ENCODE peak calls at places on chromosome 12, in nine cellular contexts. R is H1, E is PC-3, P is astrocyte, C is neural progenitor cell, N is GM23248, K is fibroblast of lung, U is endothelial cell of umbilical vein, Z is GM23338. D is an unnamed sample. For H3K4me1, the result is how much of the 10 kb centered on the place peaks cover.

GRCh38 chr12:121238086-121238485 is 28.2 kb downstream of the P2RX4 start:
- DNase-seq in E (no peak), C (no peak), R (no peak), N (no peak), K (no peak), Z (no peak), P (no peak), U (no peak), D (no peak)

GRCh38 chr12:104515899-104516298 is 59.2 kb downstream of the CHST11 start:
- DNase-seq in R (no peak), P (no peak), N (no peak), Z (no peak), U (no peak), K (no peak), E (no peak), C (no peak), D (no peak)

GRCh38 chr12:77325505-77325904 is 260.1 kb upstream of the E2F7 start:
- DNase-seq in N (peak), R (peak), C (peak), Z (peak), U (no peak), K (no peak), E (no peak), P (no peak), D (no peak)

GRCh38 chr12:54959291-54960018 is 25.1 kb downstream of the TESPA1 start:
- DNase-seq in C (no peak), U (no peak), K (no peak), Z (no peak), P (no peak), E (peak), N (no peak), R (no peak), D (no peak)

GRCh38 chr12:121461048-121461447 is 61.1 kb downstream of the RNF34 start:
- DNase-seq in E (no peak), Z (no peak), P (no peak), N (no peak), U (no peak), K (no peak), R (no peak), C (no peak), D (no peak)

GRCh38 chr12:39920647-39921046 is 185.2 kb downstream of the SLC2A13 start:
- DNase-seq in C (no peak), N (no peak), E (no peak), U (no peak), K (no peak), P (no peak), Z (no peak), R (no peak), D (no peak)

GRCh38 chr12:117881517-117881916 is 87.3 kb downstream of the KSR2 start:
- DNase-seq in R (no peak), P (no peak), K (no peak), N (no peak), E (no peak), Z (no peak), U (no peak), C (no peak), D (no peak)

GRCh38 chr12:96471368-96472040 is 17.9 kb upstream of the CFAP54 start:
- DNase-seq in P (peak), N (peak), E (peak), R (no peak), C (no peak), K (peak), U (peak), Z (no peak), D (peak)

GRCh38 chr12:114692558-114693531 is 8.9 kb upstream of the TBX3 start:
- DNase-seq in R (peak), P (no peak), N (peak), C (peak), U (no peak), K (peak), E (peak), Z (peak), D (peak)

GRCh38 chr12:112418248-112418595 is 525 bp upstream of the PTPN11 start:
- DNase-seq in R (no peak), K (no peak), C (no peak), N (peak), Z (no peak), U (no peak), P (no peak), E (no peak), D (no peak)

GRCh38 chr12:124687695-124688301 is 120.4 kb upstream of the NCOR2 start:
- DNase-seq in U (peak), R (no peak), K (peak), N (peak), E (no peak), C (peak), P (no peak), Z (no peak), D (no peak)

GRCh38 chr12:130339946-130340345 is 2.3 kb downstream of the PIWIL1 start:
- DNase-seq in R (no peak), Z (no peak), C (no peak), P (no peak), E (peak), K (no peak), U (no peak), N (no peak), D (no peak)

GRCh38 chr12:16573652-16574077 is 32.3 kb downstream of the LMO3 start:
- DNase-seq in Z (peak), P (no peak), R (no peak), N (no peak), U (no peak), K (peak), C (peak), E (no peak), D (no peak)

GRCh38 chr12:51846911-51847829 is 1.3 kb downstream of the FIGNL2 start:
- DNase-seq in U (peak), N (peak), C (peak), Z (peak), E (no peak), R (peak), K (no peak), P (no peak), D (no peak)

GRCh38 chr12:113030875-113031525 is 25.5 kb upstream of the DTX1 start:
- DNase-seq in E (peak), N (peak), Z (peak), C (peak), R (peak), U (peak), K (peak), P (peak), D (peak)

GRCh38 chr12:47818007-47818376 is 1.7 kb downstream of the HDAC7 start:
- DNase-seq in K (no peak), P (no peak), C (no peak), Z (no peak), R (no peak), U (no peak), N (no peak), E (no peak), D (no peak)

GRCh38 chr12:94134226-94134795 is 14.1 kb upstream of the PLXNC1 start:
- DNase-seq in K (peak), Z (peak), C (peak), R (no peak), E (peak), P (peak), N (peak), U (peak), D (peak)

GRCh38 chr12:388012-388411 is 1.1 kb downstream of the KDM5A start:
- DNase-seq in C (no peak), U (no peak), E (no peak), Z (no peak), N (no peak), P (no peak), K (no peak), R (no peak), D (no peak)

GRCh38 chr12:19761465-19761864 is 322.2 kb downstream of the AEBP2 start:
- DNase-seq in E (no peak), K (no peak), U (peak), N (no peak), R (no peak), C (no peak), P (no peak), Z (no peak), D (no peak)

GRCh38 chr12:122888232-122888752 is 7.6 kb downstream of the VPS37B start:
- DNase-seq in R (no peak), P (peak), K (peak), Z (peak), C (peak), E (peak), N (peak), U (peak), D (peak)

GRCh38 chr12:56840922-56841321 is 77.8 kb downstream of the HSD17B6 start:
- DNase-seq in K (no peak), N (peak), Z (no peak), E (peak), C (no peak), U (no peak), R (no peak), P (peak), D (peak)

GRCh38 chr12:30796508-30796780 is 41.7 kb upstream of the CAPRIN2 start:
- DNase-seq in P (peak), N (peak), Z (peak), U (no peak), K (peak), C (peak), R (no peak), E (peak), D (no peak)

GRCh38 chr12:1297206-1297605 is 297.2 kb downstream of the FBXL14 start:
- DNase-seq in U (no peak), N (peak), C (no peak), E (no peak), R (no peak), Z (no peak), K (no peak), P (peak), D (no peak)

GRCh38 chr12:98060421-98060820 is 455.0 kb upstream of the TMPO start:
- DNase-seq in U (no peak), C (no peak), Z (no peak), K (no peak), R (no peak), E (no peak), N (no peak), P (no peak), D (no peak)

GRCh38 chr12:99287136-99287535 is 360.4 kb upstream of the GARIN6 start:
- DNase-seq in K (no peak), U (no peak), R (no peak), E (no peak), P (no peak), C (peak), Z (peak), N (no peak), D (no peak)

GRCh38 chr12:25276199-25276937 is 25.6 kb upstream of the KRAS start:
- DNase-seq in C (no peak), R (no peak), K (peak), Z (no peak), E (peak), U (peak), P (peak), N (peak), D (peak)

GRCh38 chr12:132347471-132347855 is 18.1 kb upstream of the GALNT9 start:
- DNase-seq in K (no peak), C (no peak), N (no peak), Z (no peak), E (no peak), P (no peak), U (no peak), R (no peak), D (no peak)

GRCh38 chr12:4119157-4119761 is 154.3 kb upstream of the CCND2 start:
- DNase-seq in P (no peak), K (no peak), N (no peak), U (no peak), E (no peak), C (no peak), Z (no peak), R (peak), D (no peak)

GRCh38 chr12:120211243-120211903 is 10.5 kb upstream of the RPLP0 start:
- DNase-seq in C (no peak), P (no peak), K (no peak), N (no peak), Z (no peak), R (no peak), U (no peak), E (no peak), D (no peak)

DNA sequence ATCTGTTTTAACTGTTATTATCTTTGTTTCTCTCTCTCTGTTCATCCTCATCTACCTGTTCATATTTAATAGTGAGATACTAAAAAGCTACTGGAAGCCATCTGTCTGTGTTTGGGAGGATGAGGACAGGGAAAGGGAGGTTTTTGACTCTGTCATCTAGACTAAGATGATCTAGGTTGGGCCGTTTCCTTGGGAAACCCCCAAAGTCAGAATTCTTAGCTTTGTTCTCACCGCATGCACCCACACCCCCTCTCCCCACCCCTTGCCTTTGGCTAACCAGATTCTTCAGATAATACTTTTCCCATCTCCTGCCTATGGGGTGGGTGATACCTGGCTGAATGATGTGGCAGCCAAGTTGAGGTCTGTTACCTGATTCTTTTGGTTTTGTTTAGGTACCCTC is 73.0 kb downstream of the PRICKLE1 start:
- DNase-seq in R (no peak), Z (no peak), U (no peak), P (no peak), E (no peak), K (no peak), N (no peak), C (no peak), D (no peak)
- TF ChIP-seq EZH2 in R (no peak), Z (no peak), U (no peak), P (no peak), E (no peak), K (no peak), N (no peak), C (no peak), D (no peak)

DNA sequence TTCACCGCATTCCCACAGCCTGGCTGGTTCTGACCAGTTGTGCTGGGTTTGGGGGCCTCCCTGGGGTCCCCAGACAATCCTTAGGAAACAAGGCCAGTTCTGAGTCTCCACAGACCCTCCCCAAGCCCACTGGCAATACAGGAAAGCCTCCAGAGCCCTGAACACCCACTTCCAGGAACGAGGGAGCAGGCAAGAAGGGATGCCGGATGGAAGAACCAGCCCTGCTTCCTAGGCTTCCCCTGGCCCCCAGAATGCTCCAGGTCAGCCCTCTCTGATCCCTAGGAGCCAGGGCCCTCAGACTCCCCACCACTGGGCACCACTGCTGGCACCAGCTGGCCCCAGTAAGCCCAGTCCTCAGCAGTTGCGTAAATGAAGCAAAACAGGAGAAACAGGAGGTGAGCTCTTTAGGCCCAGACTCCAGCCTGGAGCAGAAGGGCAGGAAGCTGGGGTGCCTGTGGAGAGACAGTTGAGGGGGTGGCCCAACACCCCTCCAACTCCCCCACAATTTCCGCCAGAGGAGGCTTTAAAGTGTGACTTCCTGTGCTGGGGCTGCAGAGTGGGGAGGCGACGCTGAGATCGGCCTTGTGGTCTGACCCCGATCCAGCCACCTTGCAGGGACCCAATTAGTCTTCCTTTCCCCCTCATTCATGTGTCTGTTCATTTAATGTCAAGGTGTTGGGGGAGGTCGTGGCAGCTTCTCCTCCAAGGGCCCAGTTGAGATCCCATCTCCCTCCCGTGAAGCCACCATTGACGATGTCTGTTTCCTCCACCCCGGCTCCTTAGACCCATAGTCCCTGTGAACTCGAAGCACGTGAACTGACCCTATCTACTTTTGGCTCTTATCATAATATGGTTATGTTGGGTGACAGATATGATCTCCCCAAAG is 4.8 kb downstream of the TNFRSF1A start:
- DNase-seq in E (no peak), U (peak), R (no peak), Z (no peak), K (no peak), N (peak), P (no peak), C (no peak), D (no peak)
- H3K4me1 ChIP-seq in E (half or more), U (half or more), R (under half), Z (half or more), K (half or more), N (half or more), P (half or more), C (half or more), D (half or more)

GRCh38 chr12:66596189-66596588 is 82.7 kb downstream of the GRIP1 start:
- DNase-seq in N (peak), Z (no peak), E (peak), P (peak), U (peak), C (no peak), K (peak), R (no peak), D (peak)
- TF ChIP-seq EZH2 in N (no peak), Z (no peak), E (no peak), P (no peak), U (no peak), C (no peak), K (no peak), R (no peak), D (no peak)

GRCh38 chr12:50619610-50619958 is 114.8 kb downstream of the DIP2B start:
- DNase-seq in E (no peak), Z (no peak), C (no peak), K (no peak), N (no peak), U (no peak), R (no peak), P (no peak), D (no peak)

GRCh38 chr12:50621435-50622304 is 116.9 kb downstream of the DIP2B start:
- DNase-seq in K (no peak), Z (peak), U (no peak), C (peak), P (peak), E (no peak), R (no peak), N (no peak), D (no peak)

GRCh38 chr12:50618864-50619609 is 114.3 kb downstream of the DIP2B start:
- DNase-seq in R (no peak), E (peak), P (peak), N (no peak), C (no peak), Z (no peak), U (no peak), K (peak), D (peak)

GRCh38 chr12:50620050-50620974 is 115.5 kb downstream of the DIP2B start:
- DNase-seq in K (peak), P (peak), R (no peak), C (peak), U (no peak), N (peak), E (peak), Z (peak), D (peak)

DNA sequence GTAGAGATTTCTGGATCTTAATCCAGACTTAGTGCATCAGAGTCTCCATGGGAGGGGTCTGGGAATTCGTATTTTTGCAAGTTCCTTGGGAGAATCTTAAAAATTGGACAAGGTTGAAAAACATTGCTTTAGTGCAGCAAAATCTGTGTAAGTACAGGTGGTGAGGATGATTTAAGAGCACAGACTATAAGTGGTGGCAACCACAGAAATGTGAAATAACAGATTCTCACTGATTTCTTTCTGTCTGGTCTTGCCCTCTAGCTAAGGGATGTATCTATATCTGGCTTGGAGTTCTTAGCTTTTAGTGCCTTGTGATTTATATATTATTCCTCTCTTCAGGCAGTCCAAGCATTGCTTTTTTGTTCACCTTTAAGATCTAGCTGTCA is 116.2 kb downstream of the DIP2B start:
- DNase-seq in K (no peak), R (no peak), E (no peak), Z (no peak), N (no peak), U (no peak), C (no peak), P (no peak), D (peak)
- H3K4me1 ChIP-seq in K (under half), R (under half), E (under half), Z (under half), N (under half), U (under half), C (under half), P (under half), D (half or more)